ENCODE peak calls at places on chromosomes 3 and 15, in six cellular contexts. B, V, I, H, L and C are unnamed samples.

GRCh38 chr3:148146241-148146640 is 551.5 kb upstream of the AGTR1 start:
- DNase-seq in B (no peak), V (no peak), I (no peak), H (no peak), L (no peak), C (no peak)

GRCh38 chr3:196486263-196486662 is 17.3 kb downstream of the RNF168 start:
- DNase-seq in B (no peak), V (no peak), I (no peak), H (no peak), L (no peak), C (no peak)

GRCh38 chr3:4290272-4290893 is 12.8 kb upstream of the SETMAR start:
- DNase-seq in B (no peak), V (peak; percentile 32), I (peak; percentile 55), H (no peak), L (no peak), C (peak; percentile 31)

GRCh38 chr3:10382892-10383849 is 62.3 kb upstream of the SEC13 start:
- DNase-seq in B (no peak), V (no peak), I (no peak), H (no peak), L (no peak), C (no peak)

GRCh38 chr3:123021388-123021787 is 6.2 kb downstream of the SEMA5B start:
- DNase-seq in B (no peak), V (no peak), I (peak; percentile 56), H (no peak), L (no peak), C (no peak)

GRCh38 chr15:75902129-75902557 is 1.5 kb upstream of the FBXO22 start:
- DNase-seq in B (no peak), V (peak; percentile 16), I (peak; percentile 97), H (no peak), L (no peak), C (peak; percentile 68)

GRCh38 chr15:80106051-80106450 is 46.6 kb downstream of the ZFAND6 start:
- DNase-seq in B (no peak), V (no peak), I (no peak), H (no peak), L (no peak), C (no peak)

GRCh38 chr3:44359146-44359751 is 20.7 kb downstream of the TCAIM start:
- DNase-seq in B (no peak), V (no peak), I (peak; percentile 80), H (no peak), L (no peak), C (peak; percentile 87)

GRCh38 chr3:58386966-58387365 is 46.7 kb downstream of the PDHB start:
- DNase-seq in B (no peak), V (no peak), I (peak; percentile 30), H (no peak), L (no peak), C (no peak)

GRCh38 chr3:106333911-106334618 is 465.3 kb upstream of the CBLB start:
- DNase-seq in B (no peak), V (no peak), I (no peak), H (no peak), L (no peak), C (no peak)

GRCh38 chr15:76065267-76065666 is 5.5 kb downstream of the TMEM266 start:
- DNase-seq in B (no peak), V (no peak), I (no peak), H (no peak), L (no peak), C (no peak)

GRCh38 chr15:50876989-50877360 is 31.5 kb upstream of the AP4E1 start:
- DNase-seq in B (peak; percentile 29), V (peak; percentile 76), I (peak; percentile 94), H (no peak), L (peak; percentile 68), C (peak; percentile 83)
- TF ChIP-seq CTCF in B (peak; percentile 97), V (peak; percentile 97), I (peak; percentile 93), H (peak; percentile 94), L (peak; percentile 97), C (peak; percentile 91)

GRCh38 chr3:9216736-9217135 is 32.7 kb downstream of the SRGAP3 start:
- DNase-seq in B (no peak), V (no peak), I (no peak), H (no peak), L (no peak), C (no peak)
- H3K4me3 ChIP-seq in B (no peak overlapping the region), V (no peak overlapping the region), I (no peak overlapping the region), H (no peak overlapping the region), L (no peak overlapping the region), C (no peak overlapping the region)

DNA sequence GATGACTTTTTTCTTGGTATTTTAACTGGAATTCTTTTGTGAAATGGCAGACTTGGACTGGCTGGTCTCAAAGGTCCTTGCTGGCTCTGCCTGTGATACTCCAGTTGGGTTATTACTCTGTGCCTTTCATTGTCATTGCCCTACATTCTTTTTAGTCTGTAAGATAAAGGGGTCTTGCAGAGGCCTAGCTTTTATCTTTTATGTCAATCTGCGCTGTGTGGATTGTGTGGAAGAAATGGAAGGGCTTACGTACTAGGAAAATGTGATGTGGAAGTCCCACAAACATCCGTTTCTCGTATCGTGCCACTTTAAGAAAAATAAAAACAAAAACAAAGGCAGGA is 8.7 kb upstream of the TMEM212 start:
- DNase-seq in B (no peak), V (no peak), I (no peak), H (no peak), L (no peak), C (no peak)
- H3K4me1 ChIP-seq in B (peaks cover 20% of the 10 kb centered on the region), V (peaks cover 5% of the 10 kb centered on the region), I (peaks cover 3% of the 10 kb centered on the region), H (peaks cover 38% of the 10 kb centered on the region), L (peaks cover 3% of the 10 kb centered on the region), C (peaks cover 12% of the 10 kb centered on the region)

DNA sequence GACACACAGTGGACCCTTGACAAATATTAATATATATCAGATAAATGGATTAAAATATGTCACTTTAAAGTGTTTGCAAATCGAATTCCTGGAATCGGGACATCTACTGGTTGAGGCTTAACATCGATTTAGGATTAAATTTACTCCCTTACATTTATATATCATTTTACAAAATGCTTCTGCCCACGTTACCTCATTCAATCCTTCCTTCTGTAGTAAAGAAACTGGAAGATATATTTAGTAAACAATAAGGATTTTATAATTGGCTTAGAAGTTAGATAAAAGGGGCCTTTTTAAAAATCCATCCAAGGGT is 1.3 kb downstream of the CLPX start:
- DNase-seq in B (no peak), V (no peak), I (no peak), H (no peak), L (no peak), C (no peak)
- TF ChIP-seq CTCF in B (no peak), V (peak; percentile 29), I (no peak), H (no peak), L (no peak), C (no peak)

DNA sequence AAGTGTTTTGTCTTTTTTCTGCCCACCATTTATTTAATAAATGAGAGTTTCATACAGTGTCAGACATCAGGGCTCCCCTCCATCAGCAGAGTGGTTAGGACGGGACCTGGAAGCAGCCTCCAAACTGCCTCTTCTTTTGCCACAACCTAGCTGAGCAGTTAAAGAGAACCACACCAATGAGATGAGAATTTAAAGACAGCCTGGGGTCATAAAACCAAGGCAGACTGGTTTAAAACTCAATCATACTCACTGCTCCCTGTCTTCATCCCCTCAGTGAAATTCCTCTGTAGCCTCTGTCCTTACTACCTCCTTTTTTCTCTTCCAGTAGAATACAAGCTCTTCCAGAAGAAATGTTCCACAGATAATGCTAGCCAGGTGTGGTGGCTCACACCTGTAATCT is 78.7 kb downstream of the WWTR1 start:
- DNase-seq in B (no peak), V (no peak), I (no peak), H (no peak), L (no peak), C (no peak)
- H3K4me3 ChIP-seq in B (no peak overlapping the region), V (no peak overlapping the region), I (no peak overlapping the region), H (no peak overlapping the region), L (no peak overlapping the region), C (no peak overlapping the region)

GRCh38 chr3:165212580-165212979 is 16.4 kb upstream of the SLITRK3 start:
- DNase-seq in B (no peak), V (no peak), I (no peak), H (no peak), L (no peak), C (no peak)

GRCh38 chr3:165211749-165212148 is 15.6 kb upstream of the SLITRK3 start:
- DNase-seq in B (no peak), V (no peak), I (no peak), H (no peak), L (no peak), C (no peak)

DNA sequence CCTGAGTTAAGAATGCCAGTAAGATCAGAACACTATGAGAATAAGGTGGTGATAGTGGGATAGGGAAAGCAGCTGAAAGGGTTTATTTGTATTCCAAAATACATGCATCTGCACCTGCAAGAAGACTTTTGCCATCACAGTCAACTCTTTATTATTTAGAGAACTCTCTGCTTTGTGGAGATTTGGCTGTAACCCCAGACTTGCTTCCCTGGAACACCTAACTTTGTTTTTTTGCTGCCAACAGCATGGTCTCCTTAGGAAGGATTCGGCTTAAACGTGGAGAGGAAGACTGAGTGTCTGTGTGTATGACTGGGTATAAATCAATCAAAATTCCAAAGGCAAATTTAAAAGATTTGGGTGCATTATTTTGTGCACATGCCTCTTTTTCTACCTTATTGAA is 21.6 kb upstream of the SLITRK3 start:
- DNase-seq in B (no peak), V (no peak), I (no peak), H (no peak), L (no peak), C (no peak)
- H3K4me1 ChIP-seq in B (no peaks in the 10 kb centered on the region), V (no peaks in the 10 kb centered on the region), I (no peaks in the 10 kb centered on the region), H (no peaks in the 10 kb centered on the region), L (no peaks in the 10 kb centered on the region), C (no peaks in the 10 kb centered on the region)

DNA sequence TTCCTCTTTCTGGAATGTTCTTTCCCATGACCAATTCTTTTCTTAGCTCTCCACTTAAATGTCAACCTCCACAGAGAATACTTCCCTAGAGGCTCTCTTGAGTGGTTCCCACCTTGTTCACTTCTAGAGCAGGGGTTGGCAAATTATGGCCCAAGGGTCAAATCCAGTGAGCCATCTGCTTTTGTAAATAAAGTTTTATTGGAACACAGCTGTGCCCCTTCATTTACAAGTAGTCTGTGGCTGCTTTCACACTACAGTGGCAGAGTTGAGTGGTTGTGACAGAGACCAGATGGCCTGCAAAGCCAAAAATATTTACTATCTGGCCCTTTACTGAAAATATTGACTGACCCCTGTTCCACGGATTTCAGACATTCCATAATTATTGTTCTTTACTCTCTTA is 166.2 kb downstream of the WNT5A start:
- DNase-seq in B (no peak), V (no peak), I (no peak), H (no peak), L (no peak), C (no peak)
- TF ChIP-seq CTCF in B (no peak), V (no peak), I (no peak), H (no peak), L (no peak), C (no peak)

DNA sequence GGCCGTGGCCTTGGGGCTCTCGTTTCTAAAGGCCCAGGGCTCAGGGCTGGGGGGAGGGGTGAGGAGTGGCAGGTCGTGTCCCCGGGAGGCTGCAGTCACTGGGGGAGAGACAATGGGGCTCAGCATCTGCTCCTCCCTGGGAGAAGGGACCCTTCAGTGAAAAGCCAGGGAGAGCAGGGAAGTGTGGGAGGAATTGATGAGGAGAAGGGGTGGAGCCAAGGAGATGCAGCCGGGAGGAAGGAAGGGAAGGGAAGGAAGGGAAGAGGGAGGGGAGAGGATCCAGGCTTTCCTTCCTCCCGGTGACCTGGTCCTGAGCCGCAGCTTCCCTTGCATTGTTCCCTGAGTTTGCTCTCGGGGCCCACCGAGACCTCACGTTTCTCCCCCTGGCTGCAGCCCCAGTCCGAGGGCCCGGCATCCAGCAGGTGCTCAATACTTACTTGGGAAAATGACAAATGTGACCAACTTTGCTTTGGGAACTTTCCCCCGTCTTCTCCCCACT is 1.4 kb upstream of the ZNF710 start:
- DNase-seq in B (peak; percentile 35), V (no peak), I (peak; percentile 90), H (no peak), L (no peak), C (no peak)
- H3K4me3 ChIP-seq in B (peak overlapping the region; percentile 70), V (no peak overlapping the region), I (peak overlapping the region; percentile 67), H (peak overlapping the region; percentile 58), L (peak overlapping the region; percentile 66), C (no peak overlapping the region)